ENCODE peak calls at places on chromosomes 13 and 19, in nine cellular contexts. C, B, Y, O, P, N, V, E and R are unnamed samples.

GRCh38 chr19:30512748-30513389 is 140.7 kb downstream of the ZNF536 start:
- DNase-seq in Y (no peak), B (no peak), E (no peak), N (no peak), P (no peak), V (no peak), O (no peak), C (no peak), R (no peak)

GRCh38 chr13:94009696-94010095 is 469.8 kb downstream of the DCT start:
- DNase-seq in O (no peak), Y (no peak), C (no peak), P (peak; percentile 49), B (no peak), E (no peak), N (no peak), V (no peak), R (no peak)

GRCh38 chr19:40959338-40959737 is 31.7 kb upstream of the CYP2B6 start:
- DNase-seq in P (no peak), O (no peak), C (no peak), N (no peak), V (no peak), B (no peak), Y (no peak), E (no peak), R (no peak)

GRCh38 chr13:99823961-99824360 is 147.6 kb downstream of the ZIC5 start:
- DNase-seq in Y (no peak), O (no peak), P (no peak), N (no peak), V (no peak), C (no peak), B (no peak), E (no peak), R (no peak)

GRCh38 chr19:48509467-48510194 is 2.0 kb downstream of the LMTK3 start:
- DNase-seq in O (no peak), P (no peak), C (peak; percentile 20), V (no peak), E (peak; percentile 78), N (no peak), Y (no peak), B (no peak), R (no peak)

GRCh38 chr13:110185696-110186095 is 121.3 kb downstream of the COL4A1 start:
- DNase-seq in O (no peak), N (no peak), C (no peak), P (peak; percentile 16), V (no peak), Y (no peak), E (no peak), B (no peak), R (no peak)

GRCh38 chr13:86838411-86839120 is 832.6 kb upstream of the SLITRK5 start:
- DNase-seq in E (no peak), V (no peak), O (peak; percentile 0), Y (no peak), C (no peak), N (no peak), P (no peak), B (no peak), R (no peak)

GRCh38 chr13:113448545-113448884 is 4.8 kb downstream of the ADPRHL1 start:
- DNase-seq in P (no peak), C (no peak), Y (no peak), N (no peak), O (no peak), E (no peak), V (no peak), B (peak; percentile 75), R (no peak)